ENCODE peak calls at places on chromosomes 2 and 18, in seven cellular contexts. B is H9, X is mesenchymal stem cell, A is IMR-90, F is H1, P is mesendoderm, Y is trophoblast cell. D is an unnamed sample.

GRCh38 chr2:190179754-190180312 is 117.3 kb upstream of the MSTN start:
- DNase-seq in A (no peak), F (no peak), X (no peak), Y (no peak), P (no peak), B (no peak), D (no peak)

GRCh38 chr2:48107326-48107925 is 201.1 kb upstream of the FBXO11 start:
- DNase-seq in F (no peak), Y (peak; percentile 88), X (peak; percentile 92), P (peak; percentile 61), A (peak; percentile 77), B (peak; percentile 37), D (no peak)

GRCh38 chr18:28816155-28816554 is 639.2 kb upstream of the CDH2 start:
- DNase-seq in B (no peak), Y (no peak), F (no peak), A (peak; percentile 18), P (no peak), X (no peak), D (no peak)

GRCh38 chr18:77203071-77203470 is 46.6 kb upstream of the GALR1 start:
- DNase-seq in B (no peak), A (peak; percentile 22), X (no peak), Y (no peak), F (no peak), P (peak; percentile 18), D (no peak)

GRCh38 chr2:27569398-27569797 is 13.4 kb upstream of the ZNF512 start:
- DNase-seq in A (peak; percentile 54), X (no peak), Y (no peak), B (no peak), F (no peak), P (no peak), D (no peak)

GRCh38 chr2:34901739-34902138 is 1302.6 kb upstream of the FAM98A start:
- DNase-seq in Y (no peak), A (no peak), P (no peak), X (no peak), B (no peak), F (no peak), D (no peak)

GRCh38 chr2:42105330-42106256 is 57.8 kb downstream of the PKDCC start:
- DNase-seq in A (no peak), F (no peak), Y (no peak), X (no peak), B (no peak), P (no peak), D (no peak)

GRCh38 chr2:227295806-227296205 is 29.2 kb upstream of the MFF start:
- DNase-seq in F (no peak), P (no peak), B (no peak), A (no peak), X (no peak), Y (no peak), D (no peak)

GRCh38 chr2:201532686-201533304 is 81.3 kb downstream of the STRADB start:
- DNase-seq in A (peak; percentile 93), X (peak; percentile 81), Y (peak; percentile 69), P (no peak), B (no peak), F (no peak), D (no peak)

GRCh38 chr2:237353207-237353606 is 60.8 kb downstream of the COL6A3 start:
- DNase-seq in A (no peak), P (no peak), B (no peak), X (no peak), Y (no peak), F (no peak), D (no peak)

GRCh38 chr18:36364911-36365624 is 67.6 kb downstream of the FHOD3 start:
- DNase-seq in A (no peak), B (no peak), F (no peak), X (no peak), Y (no peak), P (no peak), D (no peak)

GRCh38 chr2:131055169-131056065 is 37.8 kb downstream of the FAM168B start:
- DNase-seq in X (no peak), F (no peak), B (no peak), Y (no peak), A (peak; percentile 75), P (no peak), D (no peak)

GRCh38 chr2:64751286-64752260 is 97.9 kb upstream of the SERTAD2 start:
- DNase-seq in A (peak; percentile 49), X (peak; percentile 100), F (no peak), B (no peak), P (peak; percentile 46), Y (peak; percentile 98), D (no peak)

GRCh38 chr2:129929321-129930290 is 49.9 kb upstream of the RAB6C start:
- DNase-seq in B (no peak), A (no peak), P (no peak), Y (no peak), X (no peak), F (no peak), D (no peak)

GRCh38 chr2:29117636-29118303 is 2.6 kb downstream of the CLIP4 start:
- DNase-seq in X (peak; percentile 61), B (no peak), Y (peak; percentile 19), F (no peak), P (no peak), A (peak; percentile 68), D (no peak)

GRCh38 chr2:166329465-166329864 is 46.3 kb downstream of the SCN9A start:
- DNase-seq in P (no peak), A (no peak), X (no peak), B (no peak), F (no peak), Y (no peak), D (no peak)

GRCh38 chr2:125318740-125319139 is 1293.7 kb downstream of the CNTNAP5 start:
- DNase-seq in B (no peak), A (no peak), Y (no peak), P (no peak), F (no peak), X (no peak), D (no peak)

GRCh38 chr18:22265838-22266237 is 96.4 kb downstream of the GATA6 start:
- DNase-seq in A (no peak), F (no peak), X (no peak), Y (no peak), P (no peak), B (no peak), D (no peak)

GRCh38 chr2:23312996-23313606 is 71.9 kb upstream of the KLHL29 start:
- DNase-seq in B (peak; percentile 82), P (peak; percentile 66), X (peak; percentile 15), F (peak; percentile 33), Y (no peak), A (no peak), D (peak; percentile 30)

DNA sequence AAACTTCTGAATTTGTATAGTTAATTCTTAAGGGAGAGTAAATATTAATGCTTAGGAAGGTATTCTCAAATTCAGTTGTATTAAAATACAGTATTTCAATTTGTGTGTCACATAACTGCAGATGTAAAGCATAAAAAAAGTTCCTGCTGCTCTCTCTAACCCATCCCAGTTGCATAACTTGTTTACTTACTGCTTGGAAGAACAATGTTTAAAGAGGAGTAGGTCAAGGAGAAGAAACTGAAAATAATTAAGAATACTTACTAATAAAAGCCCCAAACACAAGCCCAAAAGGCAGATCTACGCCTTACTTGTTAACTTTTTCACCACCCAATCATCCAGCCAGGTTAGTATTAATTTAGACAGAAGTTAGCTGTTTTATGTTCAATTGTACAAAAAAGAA is 81.2 kb downstream of the ORC4 start:
- DNase-seq in B (no peak), A (no peak), F (no peak), X (no peak), Y (no peak), P (no peak), D (no peak)
- H3K18ac ChIP-seq in B (no peak overlapping the region), A (no peak overlapping the region), F (no peak overlapping the region), X (no peak overlapping the region), Y (no peak overlapping the region), P (no peak overlapping the region), D (no peak overlapping the region)

DNA sequence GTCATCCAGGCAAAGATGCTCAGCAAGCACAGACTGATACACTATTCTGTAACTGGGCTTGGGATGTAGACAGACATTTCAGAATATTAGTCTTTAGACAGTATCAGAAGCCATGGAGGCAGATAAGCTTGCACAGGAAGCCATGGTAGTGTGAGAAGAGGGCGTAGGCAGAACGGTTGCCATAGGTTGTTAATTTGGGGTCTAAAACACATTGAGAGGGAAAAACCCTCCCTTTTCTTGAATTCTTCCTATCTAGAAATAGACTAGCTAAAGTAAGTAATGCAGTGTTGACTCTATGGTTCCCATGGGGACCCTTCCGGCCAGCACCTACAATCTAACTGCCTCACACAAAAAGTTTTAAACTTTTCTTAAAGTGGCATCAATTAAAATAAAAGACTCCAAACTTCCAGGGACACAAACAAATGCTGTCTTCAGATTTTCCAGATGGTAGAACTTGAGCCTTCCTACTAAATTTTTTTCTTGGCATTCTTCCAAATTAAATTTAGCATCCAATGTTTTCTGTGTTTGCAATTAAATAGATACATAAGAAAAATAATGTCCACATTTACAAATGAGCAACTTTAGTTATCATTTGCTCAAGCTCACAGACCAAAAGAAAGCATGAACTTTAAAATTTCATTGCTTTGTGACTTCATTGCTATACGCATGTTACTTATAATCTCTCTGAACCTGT is 1.9 kb downstream of the PRKRA start:
- DNase-seq in P (no peak), Y (no peak), F (no peak), B (no peak), A (no peak), X (no peak), D (no peak)
- H3K18ac ChIP-seq in P (no peak overlapping the region), Y (no peak overlapping the region), F (no peak overlapping the region), B (no peak overlapping the region), A (no peak overlapping the region), X (no peak overlapping the region), D (no peak overlapping the region)

DNA sequence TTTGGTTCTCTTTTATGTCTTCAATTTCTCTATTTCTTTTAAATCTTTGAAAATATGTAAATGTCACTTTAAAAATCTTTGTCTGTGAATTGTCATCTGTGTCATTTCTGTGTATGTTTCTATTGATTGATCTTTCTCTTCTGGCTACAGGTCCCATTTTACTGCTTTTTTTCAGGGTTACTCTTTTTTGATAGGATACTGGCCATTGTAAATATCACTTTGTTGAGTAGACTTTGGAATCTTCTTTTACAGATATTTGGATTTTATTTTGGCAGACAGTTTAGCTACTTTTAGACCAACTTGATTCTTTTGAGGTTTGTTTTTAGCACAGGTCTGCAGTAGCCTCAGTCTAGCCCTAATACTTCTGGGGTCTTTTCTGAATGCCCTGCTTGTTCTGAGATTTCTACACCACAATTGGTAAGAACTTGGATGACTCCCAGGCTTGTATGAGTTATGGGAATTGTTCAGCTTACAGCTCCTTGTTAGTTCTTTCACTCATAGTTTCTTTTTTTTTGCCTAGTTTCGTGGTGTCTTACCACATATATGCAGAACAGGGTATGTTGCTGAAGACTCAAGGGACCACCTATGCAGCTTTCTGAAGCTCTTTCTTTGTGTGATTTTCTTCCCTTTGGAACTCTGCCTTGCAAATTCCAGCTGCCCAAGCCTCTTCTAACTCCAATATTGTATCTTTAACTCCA is 122.3 kb downstream of the QPCT start:
- DNase-seq in A (no peak), P (no peak), F (no peak), Y (no peak), B (no peak), X (no peak), D (no peak)
- H3K18ac ChIP-seq in A (no peak overlapping the region), P (no peak overlapping the region), F (no peak overlapping the region), Y (no peak overlapping the region), B (no peak overlapping the region), X (no peak overlapping the region), D (no peak overlapping the region)

DNA sequence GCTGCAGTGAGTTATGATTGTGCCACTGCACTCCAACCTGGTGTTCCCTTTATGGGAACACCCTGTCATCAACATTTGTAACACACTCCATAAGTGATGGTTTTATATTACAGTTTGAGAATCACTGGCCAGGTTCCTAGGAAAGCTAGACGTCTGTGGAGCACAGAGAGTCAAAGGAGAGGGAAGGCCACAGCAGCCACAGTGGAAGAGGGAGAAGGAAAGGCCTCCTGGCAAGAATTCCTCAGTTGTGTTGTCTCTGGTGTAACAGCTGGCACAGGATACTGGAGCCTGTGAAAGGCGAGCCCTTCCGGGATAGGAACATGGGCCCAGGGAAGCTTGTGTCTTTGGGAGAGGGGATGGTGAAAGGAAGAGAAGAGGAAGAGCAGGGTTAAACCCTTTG is 360.5 kb upstream of the PIK3C3 start:
- DNase-seq in Y (no peak), X (no peak), A (no peak), B (no peak), F (no peak), P (no peak), D (no peak)
- H3K18ac ChIP-seq in Y (no peak overlapping the region), X (no peak overlapping the region), A (no peak overlapping the region), B (no peak overlapping the region), F (no peak overlapping the region), P (no peak overlapping the region), D (no peak overlapping the region)

D was measured in neuronal stem cell.